ENCODE peak calls at places on chromosomes 4 and X, in six cellular contexts. G is GM04504; R is HT1080; L is naive thymus-derived CD8-positive, alpha-beta T cell; C is EH; H is pons. W is an unnamed sample.

GRCh38 chr4:169957785-169958184 is 68.4 kb downstream of the MFAP3L start:
- DNase-seq in G (no peak), R (peak), L (no peak), C (no peak), H (no peak), W (no peak)

GRCh38 chrX:54540289-54540688 is 10.3 kb downstream of the GNL3L start:
- DNase-seq in G (peak), R (peak), L (no peak), C (peak), H (no peak), W (no peak)

GRCh38 chr4:47690611-47691010 is 147.3 kb downstream of the CORIN start:
- DNase-seq in G (no peak), R (no peak), L (no peak), C (peak), H (no peak), W (no peak)

GRCh38 chr4:98682719-98683118 is 24.3 kb upstream of the TSPAN5 start:
- DNase-seq in G (no peak), R (peak), L (no peak), C (peak), H (no peak), W (no peak)

GRCh38 chr4:53656421-53656981 is 65.2 kb upstream of the LNX1 start:
- DNase-seq in G (peak), R (no peak), L (no peak), C (peak), H (no peak), W (no peak)

GRCh38 chr4:2913168-2913567 is 50.0 kb downstream of the NOP14 start:
- DNase-seq in G (no peak), R (no peak), L (no peak), C (no peak), H (no peak), W (no peak)

GRCh38 chr4:145066063-145066501 is 31.9 kb downstream of the ANAPC10 start:
- DNase-seq in G (no peak), R (peak), L (no peak), C (peak), H (peak), W (no peak)

GRCh38 chrX:94515009-94515408 is 841.0 kb downstream of the FAM133A start:
- DNase-seq in G (no peak), R (no peak), L (no peak), C (no peak), H (no peak), W (no peak)

GRCh38 chrX:123920065-123920785 is 41.3 kb upstream of the STAG2 start:
- DNase-seq in G (peak), R (peak), L (no peak), C (peak), H (peak), W (no peak)

W was measured in globus pallidus.